ENCODE peak calls at places on chromosomes 7 and 10, in seven cellular contexts. M, F, T, X, R, D and I are unnamed samples.

GRCh38 chr10:35300063-35300699 is 36.1 kb upstream of the CCNY start:
- DNase-seq in D (no peak), T (peak), X (peak), R (no peak), M (no peak), F (no peak), I (no peak)

GRCh38 chr10:126521354-126521753 is 133.1 kb upstream of the ADAM12 start:
- DNase-seq in R (no peak), T (no peak), D (no peak), F (no peak), M (no peak), X (no peak), I (no peak)

GRCh38 chr7:129540340-129540739 is 38.0 kb downstream of the SMKR1 start:
- DNase-seq in R (no peak), F (no peak), D (no peak), X (no peak), M (no peak), T (no peak), I (no peak)

GRCh38 chr7:51162724-51163329 is 153.8 kb downstream of the COBL start:
- DNase-seq in R (peak), D (no peak), M (peak), X (no peak), T (peak), F (no peak), I (peak)

GRCh38 chr10:30186371-30186875 is 127.0 kb upstream of the JCAD start:
- DNase-seq in T (peak), D (no peak), R (peak), F (no peak), X (no peak), M (no peak), I (no peak)

GRCh38 chr7:74199551-74200355 is 10.1 kb upstream of the LAT2 start:
- DNase-seq in T (no peak), X (no peak), R (no peak), D (no peak), M (no peak), F (no peak), I (no peak)

GRCh38 chr7:84697506-84697905 is 489.4 kb downstream of the SEMA3D start:
- DNase-seq in R (no peak), M (no peak), D (no peak), F (no peak), T (no peak), X (no peak), I (no peak)

GRCh38 chr7:143519411-143520131 is 41.9 kb downstream of the TAS2R41 start:
- DNase-seq in F (no peak), D (no peak), R (peak), T (no peak), X (no peak), M (peak), I (no peak)

GRCh38 chr10:93703066-93703465 is 674 bp upstream of the FRA10AC1 start:
- DNase-seq in F (no peak), M (no peak), X (no peak), T (no peak), D (no peak), R (no peak), I (no peak)

GRCh38 chr7:137335814-137336213 is 7.7 kb downstream of the PTN start:
- DNase-seq in M (no peak), T (no peak), X (no peak), F (no peak), R (no peak), D (no peak), I (no peak)

GRCh38 chr7:37510043-37510634 is 61.5 kb upstream of the ELMO1 start:
- DNase-seq in X (no peak), F (no peak), D (no peak), M (no peak), R (no peak), T (no peak), I (no peak)

GRCh38 chr10:11610855-11611247 is 599 bp downstream of the USP6NL start:
- DNase-seq in T (peak), R (peak), M (peak), D (no peak), F (no peak), X (peak), I (peak)

GRCh38 chr7:16411391-16411790 is 9.9 kb downstream of the CRPPA start:
- DNase-seq in M (no peak), R (no peak), T (no peak), D (no peak), X (no peak), F (no peak), I (no peak)

GRCh38 chr10:13915710-13916109 is 328.9 kb downstream of the PRPF18 start:
- DNase-seq in R (no peak), M (no peak), D (no peak), F (peak), X (no peak), T (no peak), I (no peak)

GRCh38 chr7:77450613-77451012 is 34.5 kb upstream of the GSAP start:
- DNase-seq in T (no peak), M (no peak), X (no peak), D (no peak), F (no peak), R (no peak), I (no peak)

GRCh38 chr7:73828107-73828803 is 2.5 kb upstream of the CLDN4 start:
- DNase-seq in M (no peak), R (no peak), T (peak), X (no peak), F (no peak), D (no peak), I (no peak)

GRCh38 chr10:123229927-123230630 is 75.9 kb downstream of the BUB3 start:
- DNase-seq in M (no peak), T (no peak), X (no peak), R (no peak), D (no peak), F (no peak), I (no peak)

GRCh38 chr7:12921751-12922345 is 234.4 kb downstream of the ARL4A start:
- DNase-seq in F (no peak), X (no peak), T (peak), M (no peak), D (no peak), R (peak), I (no peak)

GRCh38 chr10:113590581-113590980 is 37.7 kb downstream of the HABP2 start:
- DNase-seq in T (no peak), D (no peak), F (no peak), X (no peak), R (no peak), M (no peak), I (no peak)

GRCh38 chr7:114930829-114931655 is 9.1 kb downstream of the MDFIC start:
- DNase-seq in T (no peak), M (no peak), R (no peak), D (no peak), F (no peak), X (no peak), I (no peak)

GRCh38 chr7:84914598-84914997 is 272.3 kb downstream of the SEMA3D start:
- DNase-seq in X (no peak), T (no peak), D (no peak), R (no peak), M (no peak), F (no peak), I (no peak)

GRCh38 chr7:77831953-77832352 is 33.4 kb downstream of the PHTF2 start:
- DNase-seq in R (no peak), D (no peak), M (no peak), T (no peak), F (no peak), X (no peak), I (no peak)

GRCh38 chr10:69048103-69048502 is 39.8 kb upstream of the SRGN start:
- DNase-seq in R (peak), M (no peak), X (peak), F (no peak), T (no peak), D (no peak), I (no peak)

GRCh38 chr10:8023321-8023720 is 31.2 kb upstream of the GATA3 start:
- DNase-seq in M (no peak), D (no peak), R (no peak), X (no peak), F (no peak), T (no peak), I (no peak)

GRCh38 chr10:112580267-112580666 is 133.3 kb downstream of the VTI1A start:
- DNase-seq in R (no peak), X (no peak), F (no peak), T (no peak), D (no peak), M (no peak), I (no peak)

GRCh38 chr7:46993396-46993795 is 588.5 kb downstream of the TNS3 start:
- DNase-seq in X (no peak), R (no peak), D (no peak), F (no peak), T (no peak), M (no peak), I (no peak)

GRCh38 chr10:86815640-86816039 is 59.2 kb downstream of the BMPR1A start:
- DNase-seq in X (no peak), M (no peak), R (no peak), D (no peak), F (no peak), T (no peak), I (no peak)

GRCh38 chr7:3027005-3027404 is 16.7 kb downstream of the CARD11 start:
- DNase-seq in R (no peak), D (no peak), M (no peak), F (no peak), T (no peak), X (no peak), I (no peak)

GRCh38 chr7:43669286-43670081 is 59.8 kb downstream of the COA1 start:
- DNase-seq in X (no peak), M (no peak), R (no peak), F (no peak), T (peak), D (no peak), I (peak)

GRCh38 chr7:49670991-49671390 is 102.4 kb upstream of the VWC2 start:
- DNase-seq in T (no peak), X (no peak), M (no peak), R (no peak), D (no peak), F (no peak), I (no peak)

GRCh38 chr10:48779546-48780152 is 95.0 kb downstream of the WDFY4 start:
- DNase-seq in T (no peak), X (no peak), M (no peak), R (no peak), F (no peak), D (no peak), I (no peak)

DNA sequence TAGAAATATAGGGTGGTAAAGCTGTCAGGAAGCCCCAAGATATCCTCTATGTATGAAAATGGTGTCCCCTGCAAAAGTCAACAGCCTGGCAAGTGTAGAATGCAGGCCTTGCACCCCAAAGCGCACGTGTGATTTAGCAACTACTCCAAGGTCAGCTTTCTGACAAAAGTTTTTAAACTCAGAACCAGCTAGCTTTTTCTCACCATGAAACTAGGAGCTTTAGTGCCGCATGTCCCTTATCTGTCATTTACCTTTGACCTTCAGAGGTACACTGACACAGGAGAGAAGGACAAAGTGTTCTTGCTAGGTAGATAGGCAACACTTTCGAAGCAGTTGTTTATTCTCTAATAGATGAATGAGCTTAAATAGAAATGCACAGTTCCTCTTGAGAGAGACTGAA is 70.9 kb downstream of the RBM33 start:
- DNase-seq in D (no peak), T (no peak), X (no peak), R (no peak), M (no peak), F (no peak), I (no peak)
- H3K27ac ChIP-seq in D (no peak), T (no peak), X (no peak), R (no peak), M (no peak), F (no peak), I (no peak)

GRCh38 chr7:6232534-6232933 is 39.9 kb downstream of the CYTH3 start:
- DNase-seq in D (no peak), T (peak), R (peak), F (no peak), X (peak), M (no peak), I (no peak)

GRCh38 chr7:6235029-6235627 is 37.3 kb downstream of the CYTH3 start:
- DNase-seq in M (no peak), D (no peak), T (no peak), F (no peak), X (no peak), R (no peak), I (no peak)

GRCh38 chr7:6234384-6234783 is 38.0 kb downstream of the CYTH3 start:
- DNase-seq in X (no peak), T (no peak), R (no peak), D (no peak), M (no peak), F (no peak), I (no peak)

GRCh38 chr7:6231184-6231583 is 41.2 kb downstream of the CYTH3 start:
- DNase-seq in X (no peak), M (no peak), D (no peak), T (no peak), R (no peak), F (no peak), I (no peak)

DNA sequence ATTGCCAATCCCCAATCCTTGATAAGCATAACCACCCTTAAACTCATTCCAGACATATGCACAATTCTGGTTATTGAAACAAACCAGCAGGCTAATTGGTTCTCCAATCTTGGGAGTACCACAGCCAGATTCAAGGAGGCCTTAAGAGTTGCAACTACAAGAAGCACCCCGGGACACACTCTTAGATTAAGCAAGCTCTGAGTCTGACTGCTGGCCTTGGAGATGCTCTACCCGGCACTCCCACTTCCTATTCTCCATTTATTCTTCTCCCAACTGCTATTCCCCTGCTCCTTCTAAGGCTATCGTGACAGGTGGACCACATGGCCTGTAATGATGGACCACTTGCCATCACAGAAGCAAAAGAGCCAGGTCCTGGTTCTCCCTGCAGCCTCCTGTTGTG is 40.3 kb downstream of the CYTH3 start:
- DNase-seq in X (no peak), M (no peak), R (no peak), D (no peak), T (no peak), F (no peak), I (no peak)
- H3K27ac ChIP-seq in X (peak), M (no peak), R (peak), D (peak), T (no peak), F (no peak), I (no peak)

GRCh38 chr10:10394933-10395658 is 622.6 kb upstream of the CELF2 start:
- DNase-seq in T (no peak), F (no peak), M (no peak), D (no peak), X (no peak), R (no peak), I (no peak)
- H3K27ac ChIP-seq in T (no peak), F (no peak), M (no peak), D (no peak), X (no peak), R (no peak), I (no peak)

DNA sequence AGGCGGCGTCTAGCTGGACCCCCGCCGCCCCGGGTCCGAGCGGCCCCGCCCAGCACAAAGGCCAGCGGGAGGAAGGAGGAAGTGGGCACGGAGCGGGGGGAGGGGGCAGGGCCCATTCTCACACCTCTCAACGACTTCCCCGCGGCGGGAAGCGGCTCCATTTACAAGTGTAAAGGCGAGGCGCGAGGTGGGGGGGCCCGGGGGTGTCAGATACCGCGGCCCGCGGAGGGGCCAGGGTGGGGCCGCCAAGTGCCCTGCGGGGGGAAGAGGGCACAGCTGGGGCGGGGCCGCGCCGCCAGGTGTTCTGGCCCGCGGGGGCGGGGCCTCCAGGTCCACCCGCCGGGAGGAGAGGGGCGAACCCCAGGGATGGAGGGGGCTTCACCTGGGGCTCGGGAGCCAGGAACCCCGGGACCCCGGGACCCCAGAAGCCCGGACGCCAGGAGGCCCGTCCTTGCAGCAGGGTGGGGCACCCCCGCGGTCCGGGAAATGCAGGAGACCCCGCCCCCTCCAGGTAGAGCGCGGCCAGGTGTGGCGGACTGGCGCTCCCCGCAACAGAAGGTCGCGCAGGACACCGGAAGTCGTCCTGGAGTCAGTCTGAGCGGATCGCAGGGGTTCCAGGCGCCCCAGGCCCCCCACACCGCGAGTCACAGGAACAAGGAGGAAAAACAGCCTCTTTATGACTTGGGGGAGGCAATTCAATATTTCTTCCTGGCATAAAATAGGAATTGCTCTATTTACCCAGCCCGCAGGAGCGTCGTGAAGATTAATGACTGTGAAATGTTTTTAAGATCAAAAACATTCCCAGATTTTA is 8.3 kb downstream of the CTBP2 start:
- DNase-seq in R (no peak), D (no peak), X (peak), T (peak), M (no peak), F (no peak), I (no peak)
- H3K27ac ChIP-seq in R (no peak), D (peak), X (peak), T (peak), M (peak), F (peak), I (no peak)

DNA sequence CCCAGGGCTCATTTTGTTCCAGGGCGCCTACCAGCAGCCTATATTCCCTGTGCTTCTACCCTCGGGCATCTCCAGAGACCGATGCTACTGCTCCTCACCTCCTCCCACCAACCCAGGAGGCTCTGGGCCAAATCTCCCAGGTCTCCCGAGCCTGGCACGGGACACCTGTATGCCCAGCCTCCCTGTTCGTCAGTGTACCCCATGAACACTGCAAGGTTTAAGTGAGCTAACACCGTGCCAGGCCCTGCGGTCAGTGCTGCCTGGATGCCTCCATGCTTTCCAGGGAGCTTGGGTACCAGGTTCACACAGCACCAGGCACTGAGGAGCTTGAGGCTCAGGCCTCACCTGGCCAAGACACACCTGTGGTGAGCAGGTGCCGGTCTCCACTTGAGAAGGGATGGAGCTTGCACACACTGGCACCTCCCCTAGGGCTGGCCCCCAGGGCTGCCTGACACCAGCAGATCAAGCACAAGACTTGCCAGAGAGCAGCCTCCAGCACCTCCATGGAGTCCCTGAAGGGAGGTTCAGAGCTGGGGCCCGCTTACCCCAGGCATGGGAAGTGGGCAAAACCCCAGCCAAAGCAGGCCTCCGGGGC is 80.3 kb downstream of the FAM53B start:
- DNase-seq in T (no peak), M (no peak), D (no peak), X (no peak), F (no peak), R (no peak), I (no peak)
- H3K27ac ChIP-seq in T (no peak), M (no peak), D (no peak), X (no peak), F (peak), R (no peak), I (no peak)

GRCh38 chr7:1055084-1055450 is 10.7 kb downstream of the GPR146 start:
- DNase-seq in M (peak), D (no peak), X (peak), F (no peak), R (peak), T (peak), I (peak)
- H3K27ac ChIP-seq in M (peak), D (peak), X (peak), F (peak), R (peak), T (peak), I (no peak)